ENCODE peak calls at places on chromosomes 2 and 18, in five cellular contexts. One of them, this sample, is unnamed.
A peak's percentile ranks its signal among the peaks of the same experiment; 100 is the strongest.

GRCh38 chr2:76446872-76447271 is 736.2 kb upstream of the GCFC2 start:
- DNase-seq in brain microvascular endothelial cell: no peak
- DNase-seq in astrocyte of the spinal cord: no peak
- DNase-seq in tibial artery: no peak
- DNase-seq in GM06990: no peak
- DNase-seq in this sample: no peak

GRCh38 chr2:152445791-152446201 is 110.8 kb downstream of the FMNL2 start:
- DNase-seq in astrocyte of the spinal cord: peak; percentile 90
- DNase-seq in brain microvascular endothelial cell: peak; percentile 78
- DNase-seq in tibial artery: peak; percentile 56
- DNase-seq in GM06990: no peak
- DNase-seq in this sample: peak; percentile 90

GRCh38 chr2:23698733-23699391 is 228.1 kb downstream of the ATAD2B start:
- DNase-seq in brain microvascular endothelial cell: peak; percentile 52
- DNase-seq in GM06990: no peak
- DNase-seq in tibial artery: peak; percentile 13
- DNase-seq in astrocyte of the spinal cord: peak; percentile 34
- DNase-seq in this sample: no peak

GRCh38 chr2:173747037-173747436 is 218.1 kb downstream of the SP3 start:
- DNase-seq in brain microvascular endothelial cell: no peak
- DNase-seq in tibial artery: no peak
- DNase-seq in GM06990: no peak
- DNase-seq in astrocyte of the spinal cord: no peak
- DNase-seq in this sample: no peak

GRCh38 chr18:76496200-76496890 is 1.3 kb upstream of the ZNF516 start:
- DNase-seq in brain microvascular endothelial cell: peak; percentile 48
- DNase-seq in tibial artery: peak; percentile 66
- DNase-seq in astrocyte of the spinal cord: peak; percentile 69
- DNase-seq in GM06990: peak; percentile 61
- DNase-seq in this sample: peak; percentile 66

GRCh38 chr18:75010725-75011124 is 198.2 kb downstream of the PTGR3 start:
- DNase-seq in astrocyte of the spinal cord: no peak
- DNase-seq in tibial artery: no peak
- DNase-seq in brain microvascular endothelial cell: no peak
- DNase-seq in GM06990: no peak
- DNase-seq in this sample: no peak

GRCh38 chr18:7514796-7515440 is 52.2 kb upstream of the PTPRM start:
- DNase-seq in astrocyte of the spinal cord: no peak
- DNase-seq in tibial artery: no peak
- DNase-seq in brain microvascular endothelial cell: no peak
- DNase-seq in GM06990: no peak
- DNase-seq in this sample: peak; percentile 52

GRCh38 chr2:221518937-221519635 is 53.0 kb downstream of the EPHA4 start:
- DNase-seq in GM06990: no peak
- DNase-seq in brain microvascular endothelial cell: no peak
- DNase-seq in tibial artery: no peak
- DNase-seq in astrocyte of the spinal cord: no peak
- DNase-seq in this sample: no peak

GRCh38 chr18:3008546-3008945 is 4.4 kb downstream of the LPIN2 start:
- DNase-seq in GM06990: no peak
- DNase-seq in tibial artery: no peak
- DNase-seq in brain microvascular endothelial cell: peak; percentile 64
- DNase-seq in astrocyte of the spinal cord: peak; percentile 85
- DNase-seq in this sample: peak; percentile 41

GRCh38 chr2:161041356-161041755 is 118.9 kb upstream of the TANK start:
- DNase-seq in astrocyte of the spinal cord: no peak
- DNase-seq in GM06990: no peak
- DNase-seq in brain microvascular endothelial cell: peak; percentile 14
- DNase-seq in tibial artery: no peak
- DNase-seq in this sample: no peak

GRCh38 chr18:5600376-5601071 is 56.7 kb upstream of the EPB41L3 start:
- DNase-seq in tibial artery: no peak
- DNase-seq in astrocyte of the spinal cord: peak; percentile 49
- DNase-seq in GM06990: no peak
- DNase-seq in brain microvascular endothelial cell: no peak
- DNase-seq in this sample: no peak

GRCh38 chr2:112204411-112204810 is 50.4 kb downstream of the ZC3H8 start:
- DNase-seq in brain microvascular endothelial cell: no peak
- DNase-seq in tibial artery: no peak
- DNase-seq in astrocyte of the spinal cord: peak; percentile 13
- DNase-seq in GM06990: no peak
- DNase-seq in this sample: peak; percentile 21

GRCh38 chr2:25279091-25279651 is 62.6 kb downstream of the DNMT3A start:
- DNase-seq in tibial artery: peak; percentile 88
- DNase-seq in astrocyte of the spinal cord: no peak
- DNase-seq in GM06990: peak; percentile 69
- DNase-seq in brain microvascular endothelial cell: no peak
- DNase-seq in this sample: peak; percentile 95

GRCh38 chr2:109254174-109254904 is 125.3 kb downstream of the SH3RF3 start:
- DNase-seq in astrocyte of the spinal cord: no peak
- DNase-seq in GM06990: peak; percentile 34
- DNase-seq in tibial artery: no peak
- DNase-seq in brain microvascular endothelial cell: no peak
- DNase-seq in this sample: no peak

GRCh38 chr2:144430722-144431163 is 89.2 kb downstream of the ZEB2 start:
- DNase-seq in brain microvascular endothelial cell: peak; percentile 64
- DNase-seq in tibial artery: peak; percentile 60
- DNase-seq in GM06990: peak; percentile 28
- DNase-seq in astrocyte of the spinal cord: peak; percentile 81
- DNase-seq in this sample: no peak

GRCh38 chr2:88857951-88858406 is 166.5 kb downstream of the RPIA start:
- DNase-seq in astrocyte of the spinal cord: peak; percentile 43
- DNase-seq in GM06990: no peak
- DNase-seq in brain microvascular endothelial cell: peak; percentile 22
- DNase-seq in tibial artery: no peak
- DNase-seq in this sample: no peak

GRCh38 chr2:234032301-234032856 is 18.1 kb upstream of the SPP2 start:
- DNase-seq in GM06990: no peak
- DNase-seq in brain microvascular endothelial cell: peak; percentile 32
- DNase-seq in astrocyte of the spinal cord: peak; percentile 93
- DNase-seq in tibial artery: no peak
- DNase-seq in this sample: peak; percentile 85

GRCh38 chr18:61085751-61086150 is 247.5 kb upstream of the CDH20 start:
- DNase-seq in astrocyte of the spinal cord: no peak
- DNase-seq in GM06990: no peak
- DNase-seq in brain microvascular endothelial cell: no peak
- DNase-seq in tibial artery: no peak
- DNase-seq in this sample: no peak

GRCh38 chr18:22403950-22404349 is 13.8 kb downstream of the CTAGE1 start:
- DNase-seq in astrocyte of the spinal cord: no peak
- DNase-seq in tibial artery: no peak
- DNase-seq in GM06990: no peak
- DNase-seq in brain microvascular endothelial cell: no peak
- DNase-seq in this sample: no peak

GRCh38 chr2:48278590-48278989 is 251.4 kb upstream of the STON1 start:
- DNase-seq in GM06990: no peak
- DNase-seq in tibial artery: no peak
- DNase-seq in astrocyte of the spinal cord: no peak
- DNase-seq in brain microvascular endothelial cell: peak; percentile 9
- DNase-seq in this sample: no peak

GRCh38 chr2:186732843-186733242 is 39.0 kb downstream of the FAM171B start:
- DNase-seq in GM06990: no peak
- DNase-seq in tibial artery: no peak
- DNase-seq in astrocyte of the spinal cord: no peak
- DNase-seq in brain microvascular endothelial cell: no peak
- DNase-seq in this sample: no peak

GRCh38 chr18:6086731-6087130 is 191.4 kb upstream of the TMEM200C start:
- DNase-seq in GM06990: no peak
- DNase-seq in tibial artery: no peak
- DNase-seq in astrocyte of the spinal cord: no peak
- DNase-seq in brain microvascular endothelial cell: no peak
- DNase-seq in this sample: no peak

GRCh38 chr18:34795070-34795740 is 85.1 kb downstream of the DTNA start:
- DNase-seq in brain microvascular endothelial cell: no peak
- DNase-seq in astrocyte of the spinal cord: no peak
- DNase-seq in GM06990: no peak
- DNase-seq in tibial artery: no peak
- DNase-seq in this sample: no peak

GRCh38 chr2:236127010-236127409 is 41.2 kb downstream of the GBX2 start:
- DNase-seq in brain microvascular endothelial cell: no peak
- DNase-seq in GM06990: no peak
- DNase-seq in tibial artery: no peak
- DNase-seq in astrocyte of the spinal cord: no peak
- DNase-seq in this sample: no peak

GRCh38 chr2:28276076-28276618 is 116.5 kb upstream of the FOSL2 start:
- DNase-seq in GM06990: peak; percentile 46
- DNase-seq in tibial artery: no peak
- DNase-seq in astrocyte of the spinal cord: peak; percentile 99
- DNase-seq in brain microvascular endothelial cell: peak; percentile 95
- DNase-seq in this sample: peak; percentile 96

GRCh38 chr2:68744517-68744916 is 9.9 kb downstream of the ARHGAP25 start:
- DNase-seq in GM06990: no peak
- DNase-seq in astrocyte of the spinal cord: no peak
- DNase-seq in tibial artery: no peak
- DNase-seq in brain microvascular endothelial cell: no peak
- DNase-seq in this sample: peak; percentile 50

GRCh38 chr2:40361478-40361877 is 90.4 kb downstream of the SLC8A1 start:
- DNase-seq in tibial artery: no peak
- DNase-seq in GM06990: no peak
- DNase-seq in brain microvascular endothelial cell: no peak
- DNase-seq in astrocyte of the spinal cord: no peak
- DNase-seq in this sample: no peak

GRCh38 chr2:27255187-27255586 is 7.7 kb downstream of the SLC30A3 start:
- DNase-seq in astrocyte of the spinal cord: no peak
- DNase-seq in GM06990: no peak
- DNase-seq in tibial artery: no peak
- DNase-seq in brain microvascular endothelial cell: no peak
- DNase-seq in this sample: no peak

GRCh38 chr18:37471619-37472018 is 94.0 kb downstream of the CELF4 start:
- DNase-seq in GM06990: no peak
- DNase-seq in tibial artery: no peak
- DNase-seq in astrocyte of the spinal cord: no peak
- DNase-seq in brain microvascular endothelial cell: no peak
- DNase-seq in this sample: no peak

GRCh38 chr2:121291251-121291580 is 6.2 kb upstream of the TFCP2L1 start:
- DNase-seq in GM06990: no peak
- DNase-seq in tibial artery: no peak
- DNase-seq in brain microvascular endothelial cell: no peak
- DNase-seq in astrocyte of the spinal cord: no peak
- DNase-seq in this sample: no peak

GRCh38 chr2:237692601-237693079 is 65.3 kb downstream of the LRRFIP1 start:
- DNase-seq in brain microvascular endothelial cell: no peak
- DNase-seq in GM06990: no peak
- DNase-seq in astrocyte of the spinal cord: no peak
- DNase-seq in tibial artery: no peak
- DNase-seq in this sample: peak; percentile 29

GRCh38 chr2:241356871-241357260 is 781 bp downstream of the FARP2 start:
- DNase-seq in brain microvascular endothelial cell: no peak
- DNase-seq in GM06990: no peak
- DNase-seq in astrocyte of the spinal cord: no peak
- DNase-seq in tibial artery: no peak
- DNase-seq in this sample: no peak

GRCh38 chr2:230664128-230664527 is 48.5 kb upstream of the CAB39 start:
- DNase-seq in GM06990: peak; percentile 79
- DNase-seq in astrocyte of the spinal cord: peak; percentile 72
- DNase-seq in tibial artery: no peak
- DNase-seq in brain microvascular endothelial cell: no peak
- DNase-seq in this sample: no peak

GRCh38 chr2:23706613-23707078 is 220.3 kb downstream of the ATAD2B start:
- DNase-seq in brain microvascular endothelial cell: no peak
- DNase-seq in astrocyte of the spinal cord: no peak
- DNase-seq in GM06990: no peak
- DNase-seq in tibial artery: no peak
- DNase-seq in this sample: no peak

GRCh38 chr2:227052879-227053278 is 111.1 kb downstream of the COL4A4 start:
- DNase-seq in astrocyte of the spinal cord: no peak
- DNase-seq in GM06990: no peak
- DNase-seq in tibial artery: no peak
- DNase-seq in brain microvascular endothelial cell: no peak
- DNase-seq in this sample: no peak

GRCh38 chr2:205193829-205194228 is 488.5 kb upstream of the NRP2 start:
- DNase-seq in tibial artery: no peak
- DNase-seq in astrocyte of the spinal cord: no peak
- DNase-seq in GM06990: no peak
- DNase-seq in brain microvascular endothelial cell: no peak
- DNase-seq in this sample: no peak

DNA sequence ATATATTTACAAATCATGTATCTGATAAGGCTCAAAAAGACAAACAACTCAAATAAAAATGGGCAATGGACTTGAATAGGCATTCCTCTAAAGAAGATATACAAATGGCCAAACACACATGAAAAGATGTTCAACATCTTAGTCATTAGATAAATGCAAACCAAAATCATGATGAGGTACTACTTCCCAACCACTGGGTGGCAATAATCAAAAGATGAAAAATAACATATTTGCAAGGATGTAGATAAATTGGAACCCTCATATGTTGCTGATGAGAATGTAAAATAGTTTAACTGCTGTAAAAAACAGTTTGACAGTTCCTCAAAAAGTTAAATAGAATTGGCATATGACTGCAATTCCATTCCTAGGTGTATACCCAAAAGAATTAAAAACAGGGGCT is 132.3 kb downstream of the TTC32 start:
- DNase-seq in astrocyte of the spinal cord: no peak
- DNase-seq in tibial artery: no peak
- DNase-seq in brain microvascular endothelial cell: no peak
- DNase-seq in GM06990: no peak
- DNase-seq in this sample: peak; percentile 40
- H3K4me3 ChIP-seq in astrocyte of the spinal cord: no peak overlapping the region
- H3K4me3 ChIP-seq in tibial artery: no peak overlapping the region
- H3K4me3 ChIP-seq in brain microvascular endothelial cell: no peak overlapping the region
- H3K4me3 ChIP-seq in GM06990: no peak overlapping the region
- H3K4me3 ChIP-seq in this sample: no peak overlapping the region

GRCh38 chr2:200456567-200456966 is 53.3 kb downstream of the KCTD18 start:
- DNase-seq in GM06990: no peak
- DNase-seq in astrocyte of the spinal cord: no peak
- DNase-seq in tibial artery: no peak
- DNase-seq in brain microvascular endothelial cell: no peak
- DNase-seq in this sample: no peak
- H3K4me3 ChIP-seq in GM06990: no peak overlapping the region
- H3K4me3 ChIP-seq in astrocyte of the spinal cord: no peak overlapping the region
- H3K4me3 ChIP-seq in tibial artery: no peak overlapping the region
- H3K4me3 ChIP-seq in brain microvascular endothelial cell: no peak overlapping the region
- H3K4me3 ChIP-seq in this sample: no peak overlapping the region

GRCh38 chr18:58847383-58848071 is 17.1 kb upstream of the ZNF532 start:
- DNase-seq in astrocyte of the spinal cord: no peak
- DNase-seq in tibial artery: no peak
- DNase-seq in brain microvascular endothelial cell: no peak
- DNase-seq in GM06990: peak; percentile 63
- DNase-seq in this sample: peak; percentile 52
- H3K4me3 ChIP-seq in astrocyte of the spinal cord: no peak overlapping the region
- H3K4me3 ChIP-seq in tibial artery: peak overlapping the region; percentile 20
- H3K4me3 ChIP-seq in brain microvascular endothelial cell: peak overlapping the region; percentile 32
- H3K4me3 ChIP-seq in GM06990: peak overlapping the region; percentile 41
- H3K4me3 ChIP-seq in this sample: no peak overlapping the region

GRCh38 chr2:151297882-151298281 is 8.4 kb upstream of the NMI start:
- DNase-seq in brain microvascular endothelial cell: no peak
- DNase-seq in astrocyte of the spinal cord: no peak
- DNase-seq in tibial artery: no peak
- DNase-seq in GM06990: no peak
- DNase-seq in this sample: no peak
- H3K4me3 ChIP-seq in brain microvascular endothelial cell: no peak overlapping the region
- H3K4me3 ChIP-seq in astrocyte of the spinal cord: no peak overlapping the region
- H3K4me3 ChIP-seq in tibial artery: no peak overlapping the region
- H3K4me3 ChIP-seq in GM06990: no peak overlapping the region
- H3K4me3 ChIP-seq in this sample: no peak overlapping the region